ENCODE peak calls at places on chromosomes 5 and 9, in seven cellular contexts. I is HFFc6; B is Peyer's patch; R is stimulated activated CD8-positive, alpha-beta memory T cell treated with anti-CD3 and anti-CD28 coated beads, Interleukin-2, amount 100 ng/mL, for 48 hours; M is AG09319; W is iris pigment epithelial cell; T is DMS153. N is an unnamed sample.

GRCh38 chr9:129576546-129577543 is 44.1 kb downstream of the C9orf50 start:
- DNase-seq in I (peak), B (no peak), R (no peak), M (no peak), W (peak), T (no peak), N (no peak)

GRCh38 chr5:24401767-24402166 is 243.0 kb downstream of the CDH10 start:
- DNase-seq in I (no peak), B (no peak), R (no peak), M (no peak), W (peak), T (no peak), N (no peak)

GRCh38 chr9:99105152-99106043 is 485 bp downstream of the TGFBR1 start:
- DNase-seq in I (peak), B (peak), R (peak), M (peak), W (peak), T (no peak), N (peak)

GRCh38 chr5:59837071-59837470 is 56.5 kb downstream of the PDE4D start:
- DNase-seq in I (no peak), B (no peak), R (no peak), M (no peak), W (peak), T (no peak), N (no peak)

GRCh38 chr9:129128689-129129088 is 17.5 kb downstream of the PTPA start:
- DNase-seq in I (no peak), B (no peak), R (no peak), M (no peak), W (no peak), T (no peak), N (no peak)

GRCh38 chr5:39650234-39650816 is 225.5 kb upstream of the DAB2 start:
- DNase-seq in I (no peak), B (no peak), R (no peak), M (no peak), W (peak), T (no peak), N (no peak)

GRCh38 chr9:16915126-16915831 is 44.8 kb upstream of the BNC2 start:
- DNase-seq in I (no peak), B (no peak), R (no peak), M (no peak), W (no peak), T (no peak), N (no peak)

GRCh38 chr9:121620777-121621437 is 30.5 kb upstream of the DAB2IP start:
- DNase-seq in I (no peak), B (no peak), R (no peak), M (no peak), W (no peak), T (no peak), N (no peak)

GRCh38 chr5:78286288-78286687 is 8.2 kb downstream of the AP3B1 start:
- DNase-seq in I (no peak), B (no peak), R (no peak), M (no peak), W (peak), T (no peak), N (no peak)

GRCh38 chr5:113027015-113027414 is 50.4 kb downstream of the DCP2 start:
- DNase-seq in I (no peak), B (no peak), R (no peak), M (no peak), W (no peak), T (no peak), N (no peak)

GRCh38 chr5:137073192-137073591 is 425.9 kb downstream of the SPOCK1 start:
- DNase-seq in I (peak), B (no peak), R (no peak), M (no peak), W (no peak), T (no peak), N (no peak)

GRCh38 chr5:129082225-129083136 is 12.1 kb upstream of the ISOC1 start:
- DNase-seq in I (no peak), B (no peak), R (no peak), M (no peak), W (no peak), T (no peak), N (peak)

GRCh38 chr5:111859533-111860270 is 102.7 kb upstream of the NREP start:
- DNase-seq in I (peak), B (no peak), R (no peak), M (peak), W (peak), T (no peak), N (no peak)

GRCh38 chr9:28004900-28005299 is 431.6 kb upstream of the C9orf72 start:
- DNase-seq in I (no peak), B (no peak), R (no peak), M (no peak), W (no peak), T (no peak), N (no peak)

GRCh38 chr9:98009926-98010325 is 26.8 kb downstream of the ANP32B start:
- DNase-seq in I (no peak), B (no peak), R (no peak), M (no peak), W (peak), T (no peak), N (no peak)

N was measured in CMK.